ENCODE peak calls at places on chromosomes 1 and 21, in seven cellular contexts. One of them, this sample, is unnamed.

GRCh38 chr1:73604739-73605138 is 593.2 kb downstream of the LRRIQ3 start:
- DNase-seq in astrocyte of the spinal cord: peak
- DNase-seq in spleen: no peak
- DNase-seq in body of pancreas: no peak
- DNase-seq in BJ: no peak
- DNase-seq in dorsolateral prefrontal cortex: no peak
- DNase-seq in adrenal gland: no peak
- DNase-seq in this sample: no peak

GRCh38 chr1:112935474-112936289 is 20.3 kb downstream of the SLC16A1 start:
- DNase-seq in astrocyte of the spinal cord: peak
- DNase-seq in spleen: no peak
- DNase-seq in body of pancreas: no peak
- DNase-seq in BJ: peak
- DNase-seq in dorsolateral prefrontal cortex: no peak
- DNase-seq in adrenal gland: no peak
- DNase-seq in this sample: peak

GRCh38 chr1:160309183-160309535 is 24.2 kb upstream of the PEX19 start:
- DNase-seq in astrocyte of the spinal cord: peak
- DNase-seq in spleen: no peak
- DNase-seq in body of pancreas: no peak
- DNase-seq in BJ: no peak
- DNase-seq in dorsolateral prefrontal cortex: no peak
- DNase-seq in adrenal gland: no peak
- DNase-seq in this sample: peak

GRCh38 chr1:165543651-165544452 is at the start of gene LRRC52:
- DNase-seq in astrocyte of the spinal cord: no peak
- DNase-seq in spleen: no peak
- DNase-seq in body of pancreas: peak
- DNase-seq in BJ: no peak
- DNase-seq in dorsolateral prefrontal cortex: peak
- DNase-seq in adrenal gland: peak
- DNase-seq in this sample: no peak

GRCh38 chr21:38813554-38813953 is 7.8 kb downstream of the ETS2 start:
- DNase-seq in astrocyte of the spinal cord: no peak
- DNase-seq in spleen: no peak
- DNase-seq in body of pancreas: no peak
- DNase-seq in BJ: no peak
- DNase-seq in dorsolateral prefrontal cortex: no peak
- DNase-seq in adrenal gland: no peak
- DNase-seq in this sample: no peak

GRCh38 chr1:167711797-167712196 is 10.0 kb upstream of the MPZL1 start:
- DNase-seq in astrocyte of the spinal cord: no peak
- DNase-seq in spleen: no peak
- DNase-seq in body of pancreas: no peak
- DNase-seq in BJ: no peak
- DNase-seq in dorsolateral prefrontal cortex: no peak
- DNase-seq in adrenal gland: no peak
- DNase-seq in this sample: no peak

GRCh38 chr1:29703596-29703995 is 467.3 kb downstream of the PTPRU start:
- DNase-seq in astrocyte of the spinal cord: peak
- DNase-seq in spleen: no peak
- DNase-seq in body of pancreas: peak
- DNase-seq in BJ: no peak
- DNase-seq in dorsolateral prefrontal cortex: peak
- DNase-seq in adrenal gland: no peak
- DNase-seq in this sample: peak

GRCh38 chr1:27689423-27690173 is 17.6 kb upstream of the IFI6 start:
- DNase-seq in astrocyte of the spinal cord: peak
- DNase-seq in spleen: no peak
- DNase-seq in body of pancreas: no peak
- DNase-seq in BJ: no peak
- DNase-seq in dorsolateral prefrontal cortex: no peak
- DNase-seq in adrenal gland: no peak
- DNase-seq in this sample: peak

GRCh38 chr1:921011-921837 is 2.5 kb upstream of the SAMD11 start:
- DNase-seq in astrocyte of the spinal cord: peak
- DNase-seq in spleen: no peak
- DNase-seq in body of pancreas: peak
- DNase-seq in BJ: no peak
- DNase-seq in dorsolateral prefrontal cortex: peak
- DNase-seq in adrenal gland: peak
- DNase-seq in this sample: peak

GRCh38 chr1:215567491-215568286 is 585 bp downstream of the KCTD3 start:
- DNase-seq in astrocyte of the spinal cord: peak
- DNase-seq in spleen: peak
- DNase-seq in body of pancreas: peak
- DNase-seq in BJ: no peak
- DNase-seq in dorsolateral prefrontal cortex: peak
- DNase-seq in adrenal gland: peak
- DNase-seq in this sample: peak

GRCh38 chr1:235304549-235305451 is 23.2 kb downstream of the ARID4B start:
- DNase-seq in astrocyte of the spinal cord: no peak
- DNase-seq in spleen: no peak
- DNase-seq in body of pancreas: peak
- DNase-seq in BJ: no peak
- DNase-seq in dorsolateral prefrontal cortex: no peak
- DNase-seq in adrenal gland: no peak
- DNase-seq in this sample: peak

GRCh38 chr1:13754003-13754402 is 54.0 kb downstream of the PRDM2 start:
- DNase-seq in astrocyte of the spinal cord: no peak
- DNase-seq in spleen: no peak
- DNase-seq in body of pancreas: no peak
- DNase-seq in BJ: no peak
- DNase-seq in dorsolateral prefrontal cortex: no peak
- DNase-seq in adrenal gland: no peak
- DNase-seq in this sample: no peak

GRCh38 chr1:92907949-92908684 is 53.1 kb downstream of the DIPK1A start:
- DNase-seq in astrocyte of the spinal cord: no peak
- DNase-seq in spleen: no peak
- DNase-seq in body of pancreas: no peak
- DNase-seq in BJ: no peak
- DNase-seq in dorsolateral prefrontal cortex: no peak
- DNase-seq in adrenal gland: no peak
- DNase-seq in this sample: peak

GRCh38 chr1:183139281-183139942 is 46.7 kb upstream of the LAMC2 start:
- DNase-seq in astrocyte of the spinal cord: peak
- DNase-seq in spleen: no peak
- DNase-seq in body of pancreas: no peak
- DNase-seq in BJ: no peak
- DNase-seq in dorsolateral prefrontal cortex: no peak
- DNase-seq in adrenal gland: no peak
- DNase-seq in this sample: peak

GRCh38 chr1:24996456-24996855 is 66.4 kb upstream of the RUNX3 start:
- DNase-seq in astrocyte of the spinal cord: no peak
- DNase-seq in spleen: peak
- DNase-seq in body of pancreas: no peak
- DNase-seq in BJ: no peak
- DNase-seq in dorsolateral prefrontal cortex: no peak
- DNase-seq in adrenal gland: no peak
- DNase-seq in this sample: no peak

GRCh38 chr1:42482635-42483153 is 19.6 kb downstream of the CCDC30 start:
- DNase-seq in astrocyte of the spinal cord: peak
- DNase-seq in spleen: no peak
- DNase-seq in body of pancreas: no peak
- DNase-seq in BJ: no peak
- DNase-seq in dorsolateral prefrontal cortex: no peak
- DNase-seq in adrenal gland: no peak
- DNase-seq in this sample: no peak

GRCh38 chr1:42480921-42481320 is 17.8 kb downstream of the CCDC30 start:
- DNase-seq in astrocyte of the spinal cord: no peak
- DNase-seq in spleen: no peak
- DNase-seq in body of pancreas: no peak
- DNase-seq in BJ: no peak
- DNase-seq in dorsolateral prefrontal cortex: no peak
- DNase-seq in adrenal gland: no peak
- DNase-seq in this sample: no peak

GRCh38 chr1:42477775-42478174 is 14.7 kb downstream of the CCDC30 start:
- DNase-seq in astrocyte of the spinal cord: no peak
- DNase-seq in spleen: no peak
- DNase-seq in body of pancreas: no peak
- DNase-seq in BJ: no peak
- DNase-seq in dorsolateral prefrontal cortex: no peak
- DNase-seq in adrenal gland: no peak
- DNase-seq in this sample: no peak

GRCh38 chr1:42476605-42477004 is 13.5 kb downstream of the CCDC30 start:
- DNase-seq in astrocyte of the spinal cord: no peak
- DNase-seq in spleen: no peak
- DNase-seq in body of pancreas: no peak
- DNase-seq in BJ: no peak
- DNase-seq in dorsolateral prefrontal cortex: no peak
- DNase-seq in adrenal gland: no peak
- DNase-seq in this sample: no peak

DNA sequence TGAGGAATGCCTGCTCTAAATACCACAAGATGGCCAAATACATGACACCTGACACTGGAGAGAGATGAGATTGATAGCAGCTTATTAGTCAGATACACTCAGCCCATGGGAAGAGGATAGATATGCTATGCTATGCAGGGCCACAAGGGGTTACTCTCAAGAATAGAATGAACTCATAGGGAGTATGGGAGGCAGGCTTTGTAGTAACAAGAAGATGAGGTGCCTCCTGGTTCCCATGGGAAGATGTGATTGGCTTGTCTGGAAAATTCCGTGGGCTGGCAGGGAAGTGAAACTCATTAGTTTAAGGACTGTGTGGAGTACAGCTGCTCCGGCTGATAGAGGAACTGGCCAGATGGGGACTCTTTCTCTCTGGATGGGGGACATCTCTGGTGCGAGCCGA is 16.5 kb downstream of the CCDC30 start:
- DNase-seq in astrocyte of the spinal cord: no peak
- DNase-seq in spleen: no peak
- DNase-seq in body of pancreas: no peak
- DNase-seq in BJ: no peak
- DNase-seq in dorsolateral prefrontal cortex: no peak
- DNase-seq in adrenal gland: no peak
- DNase-seq in this sample: peak
- TF ChIP-seq CTCF in astrocyte of the spinal cord: peak
- TF ChIP-seq CTCF in spleen: no peak
- TF ChIP-seq CTCF in body of pancreas: no peak
- TF ChIP-seq CTCF in BJ: peak
- TF ChIP-seq CTCF in dorsolateral prefrontal cortex: no peak
- TF ChIP-seq CTCF in adrenal gland: no peak
- TF ChIP-seq CTCF in this sample: peak

GRCh38 chr21:42668620-42669019 is 15.2 kb downstream of the PDE9A start:
- DNase-seq in astrocyte of the spinal cord: no peak
- DNase-seq in spleen: no peak
- DNase-seq in body of pancreas: no peak
- DNase-seq in BJ: no peak
- DNase-seq in dorsolateral prefrontal cortex: no peak
- DNase-seq in adrenal gland: no peak
- DNase-seq in this sample: no peak
- H3K4me3 ChIP-seq in astrocyte of the spinal cord: no peak
- H3K4me3 ChIP-seq in spleen: no peak
- H3K4me3 ChIP-seq in body of pancreas: no peak
- H3K4me3 ChIP-seq in BJ: no peak
- H3K4me3 ChIP-seq in dorsolateral prefrontal cortex: no peak
- H3K4me3 ChIP-seq in adrenal gland: no peak
- H3K4me3 ChIP-seq in this sample: no peak

DNA sequence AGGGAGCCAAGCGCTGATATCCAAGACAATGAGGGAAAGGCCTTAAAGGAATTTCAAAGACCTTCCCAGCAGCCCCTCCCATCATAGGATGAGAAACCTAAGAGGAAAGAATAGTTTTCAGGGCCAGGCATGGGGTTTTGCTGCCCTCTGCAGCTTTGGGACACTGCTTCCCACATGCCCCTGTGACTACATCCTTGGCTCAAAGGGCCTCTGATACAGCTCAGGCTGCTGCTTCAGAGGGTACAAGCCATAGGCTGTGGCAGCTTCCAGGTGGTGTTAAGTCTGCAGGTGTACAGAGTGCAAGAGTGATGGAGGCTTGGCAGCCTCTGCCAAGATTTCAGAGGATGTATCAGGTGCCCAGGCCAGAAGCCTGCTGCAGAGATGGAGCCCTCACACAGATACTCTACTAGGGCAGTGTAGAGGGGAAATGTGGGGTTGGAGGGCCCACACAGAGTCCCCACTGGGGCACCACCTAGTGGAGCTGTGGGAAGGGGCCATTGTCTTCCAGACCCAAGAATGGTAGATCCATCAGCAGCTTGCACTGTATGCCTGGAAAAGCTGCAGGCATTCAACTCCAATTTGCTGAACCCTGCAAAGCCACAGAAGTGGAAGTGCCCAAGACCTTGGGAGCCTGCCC is 125.8 kb downstream of the SLC45A1 start:
- DNase-seq in astrocyte of the spinal cord: no peak
- DNase-seq in spleen: no peak
- DNase-seq in body of pancreas: no peak
- DNase-seq in BJ: no peak
- DNase-seq in dorsolateral prefrontal cortex: no peak
- DNase-seq in adrenal gland: no peak
- DNase-seq in this sample: no peak
- TF ChIP-seq CTCF in astrocyte of the spinal cord: no peak
- TF ChIP-seq CTCF in spleen: no peak
- TF ChIP-seq CTCF in body of pancreas: no peak
- TF ChIP-seq CTCF in BJ: no peak
- TF ChIP-seq CTCF in dorsolateral prefrontal cortex: no peak
- TF ChIP-seq CTCF in adrenal gland: no peak
- TF ChIP-seq CTCF in this sample: peak

GRCh38 chr1:171916315-171916771 is 75.0 kb downstream of the DNM3 start:
- DNase-seq in astrocyte of the spinal cord: no peak
- DNase-seq in spleen: no peak
- DNase-seq in body of pancreas: no peak
- DNase-seq in BJ: no peak
- DNase-seq in dorsolateral prefrontal cortex: no peak
- DNase-seq in adrenal gland: no peak
- DNase-seq in this sample: no peak

GRCh38 chr1:171919891-171920887 is 78.9 kb downstream of the DNM3 start:
- DNase-seq in astrocyte of the spinal cord: no peak
- DNase-seq in spleen: no peak
- DNase-seq in body of pancreas: no peak
- DNase-seq in BJ: peak
- DNase-seq in dorsolateral prefrontal cortex: no peak
- DNase-seq in adrenal gland: no peak
- DNase-seq in this sample: no peak

GRCh38 chr1:171913385-171913784 is 72.1 kb downstream of the DNM3 start:
- DNase-seq in astrocyte of the spinal cord: peak
- DNase-seq in spleen: no peak
- DNase-seq in body of pancreas: peak
- DNase-seq in BJ: no peak
- DNase-seq in dorsolateral prefrontal cortex: no peak
- DNase-seq in adrenal gland: peak
- DNase-seq in this sample: no peak

GRCh38 chr1:171912509-171913185 is 71.3 kb downstream of the DNM3 start:
- DNase-seq in astrocyte of the spinal cord: no peak
- DNase-seq in spleen: no peak
- DNase-seq in body of pancreas: no peak
- DNase-seq in BJ: no peak
- DNase-seq in dorsolateral prefrontal cortex: no peak
- DNase-seq in adrenal gland: no peak
- DNase-seq in this sample: no peak

GRCh38 chr1:171917361-171917760 is 76.1 kb downstream of the DNM3 start:
- DNase-seq in astrocyte of the spinal cord: no peak
- DNase-seq in spleen: no peak
- DNase-seq in body of pancreas: no peak
- DNase-seq in BJ: no peak
- DNase-seq in dorsolateral prefrontal cortex: no peak
- DNase-seq in adrenal gland: no peak
- DNase-seq in this sample: no peak
- H3K4me3 ChIP-seq in astrocyte of the spinal cord: no peak
- H3K4me3 ChIP-seq in spleen: no peak
- H3K4me3 ChIP-seq in body of pancreas: no peak
- H3K4me3 ChIP-seq in BJ: no peak
- H3K4me3 ChIP-seq in dorsolateral prefrontal cortex: no peak
- H3K4me3 ChIP-seq in adrenal gland: no peak
- H3K4me3 ChIP-seq in this sample: no peak